ENCODE peak calls at places on chromosomes 5 and 9, in nine cellular contexts. M is posterior cingulate gyrus; Y is substantia nigra; C is HTR-8/SVneo; B is stimulated activated naive CD8-positive, alpha-beta T cell treated with anti-CD3 and anti-CD28 coated beads, Interleukin-15, Interleukin-2, amounts not matched to agents 100 U/mL and 50 U/mL, for 24 hours; R is left ventricle myocardium inferior; N is GF-D8; T is CD4-positive, alpha-beta T cell; P is activated CD8-positive, alpha-beta memory T cell treated with anti-CD3 and anti-CD28 coated beads for 4 hours. A is an unnamed sample.

GRCh38 chr5:15695171-15695676 is 195.2 kb downstream of the FBXL7 start:
- DNase-seq in M (peak), Y (no peak), C (peak), B (no peak), R (no peak), N (no peak), T (no peak), P (no peak), A (no peak)

GRCh38 chr9:35658894-35659220 is 765 bp downstream of the CCDC107 start:
- DNase-seq in M (peak), Y (no peak), C (no peak), B (no peak), R (peak), N (no peak), T (no peak), P (no peak), A (no peak)

GRCh38 chr9:78234810-78235209 is 1.1 kb upstream of the CEP78 start:
- DNase-seq in M (no peak), Y (no peak), C (peak), B (no peak), R (no peak), N (no peak), T (no peak), P (no peak), A (no peak)

GRCh38 chr9:133144887-133145466 is 18.7 kb downstream of the GBGT1 start:
- DNase-seq in M (no peak), Y (no peak), C (no peak), B (no peak), R (no peak), N (no peak), T (no peak), P (no peak), A (no peak)

GRCh38 chr9:38687389-38687842 is 32.5 kb downstream of the FAM240B start:
- DNase-seq in M (peak), Y (no peak), C (no peak), B (peak), R (peak), N (no peak), T (peak), P (peak), A (no peak)

GRCh38 chr5:150461231-150461630 is 11.7 kb upstream of the RPS14 start:
- DNase-seq in M (peak), Y (no peak), C (no peak), B (no peak), R (no peak), N (peak), T (no peak), P (no peak), A (peak)

GRCh38 chr5:119070578-119070827 is 384 bp upstream of the DMXL1 start:
- DNase-seq in M (no peak), Y (no peak), C (peak), B (no peak), R (peak), N (no peak), T (no peak), P (no peak), A (peak)

GRCh38 chr5:151081426-151082273 is 816 bp upstream of the TNIP1 start:
- DNase-seq in M (peak), Y (no peak), C (peak), B (no peak), R (no peak), N (no peak), T (no peak), P (no peak), A (no peak)

GRCh38 chr5:14959443-14960119 is 88.0 kb upstream of the ANKH start:
- DNase-seq in M (no peak), Y (no peak), C (no peak), B (no peak), R (no peak), N (no peak), T (no peak), P (no peak), A (no peak)

GRCh38 chr5:1881273-1881586 is 1.5 kb downstream of the IRX4 start:
- DNase-seq in M (peak), Y (no peak), C (peak), B (no peak), R (no peak), N (no peak), T (no peak), P (no peak), A (no peak)